ENCODE peak calls at places on chromosomes 6 and 20, in eight cellular contexts. N, C, L, I, H, S, G and D are unnamed samples.

GRCh38 chr6:19536838-19537237 is 300.3 kb upstream of the ID4 start:
- DNase-seq in N (no peak), C (no peak), L (peak; percentile 37), I (no peak), H (no peak), S (no peak), G (no peak), D (no peak)

GRCh38 chr6:10613077-10613476 is 81.3 kb downstream of the C6orf52 start:
- DNase-seq in N (no peak), C (no peak), L (peak; percentile 29), I (no peak), H (no peak), S (no peak), G (no peak), D (no peak)

GRCh38 chr6:85641916-85642773 is 541 bp downstream of the SYNCRIP start:
- DNase-seq in N (peak; percentile 85), C (peak; percentile 74), L (peak; percentile 49), I (peak; percentile 56), H (peak; percentile 56), S (peak; percentile 92), G (peak; percentile 39), D (no peak)

GRCh38 chr6:163146036-163146435 is 268.5 kb upstream of the QKI start:
- DNase-seq in N (no peak), C (no peak), L (no peak), I (no peak), H (no peak), S (no peak), G (no peak), D (no peak)

GRCh38 chr20:33162313-33162712 is 5.6 kb upstream of the BPIFA2 start:
- DNase-seq in N (no peak), C (no peak), L (no peak), I (no peak), H (no peak), S (no peak), G (no peak), D (no peak)

GRCh38 chr20:40464731-40465208 is 224.3 kb downstream of the MAFB start:
- DNase-seq in N (no peak), C (peak; percentile 38), L (no peak), I (no peak), H (no peak), S (no peak), G (no peak), D (no peak)

GRCh38 chr20:13302647-13303425 is 81.8 kb downstream of the ISM1 start:
- DNase-seq in N (no peak), C (peak; percentile 27), L (no peak), I (peak; percentile 25), H (no peak), S (no peak), G (no peak), D (peak; percentile 28)

GRCh38 chr6:32709625-32710024 is 31.6 kb upstream of the HLA-DQA2 start:
- DNase-seq in N (no peak), C (no peak), L (no peak), I (no peak), H (no peak), S (no peak), G (no peak), D (no peak)

GRCh38 chr6:155241966-155242365 is 21.8 kb upstream of the CLDN20 start:
- DNase-seq in N (no peak), C (no peak), L (no peak), I (no peak), H (no peak), S (no peak), G (no peak), D (no peak)

DNA sequence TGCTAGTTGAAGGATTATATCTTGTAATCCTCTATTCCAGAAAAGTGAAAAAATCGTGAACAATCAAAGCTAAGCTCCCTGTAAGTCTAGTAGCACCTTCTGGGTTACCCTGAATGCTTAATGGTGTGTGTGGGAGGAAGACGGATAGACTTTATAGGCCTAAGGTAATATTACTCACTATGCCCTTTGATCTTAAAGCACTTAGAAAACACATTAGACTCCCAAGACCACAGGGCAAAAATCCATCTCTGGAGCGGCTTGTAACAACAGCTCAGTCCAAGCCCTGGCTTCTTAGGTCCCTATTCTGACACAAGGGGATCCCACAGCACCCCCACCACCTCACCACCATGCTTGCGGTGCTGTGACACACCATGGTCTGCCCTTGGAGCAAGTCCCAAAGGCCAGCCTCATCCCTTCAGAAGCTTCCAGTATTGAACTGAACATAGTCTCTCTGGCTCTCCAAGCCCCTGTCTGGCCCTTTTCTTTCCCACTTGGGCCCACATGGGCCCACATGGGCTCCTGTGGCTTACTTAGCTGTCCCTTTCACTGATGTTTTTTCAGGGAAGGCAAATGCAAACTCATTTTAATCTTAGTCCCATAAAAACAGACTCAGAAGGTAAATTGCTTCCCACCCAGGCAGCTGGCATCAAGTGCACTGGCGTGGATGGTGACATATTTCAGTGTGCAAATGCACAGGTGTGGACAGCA is 28.3 kb downstream of the C6orf132 start:
- DNase-seq in N (no peak), C (no peak), L (no peak), I (no peak), H (no peak), S (no peak), G (no peak), D (peak; percentile 68)
- TF ChIP-seq POLR2A in N (no peak), C (no peak), L (no peak), I (no peak), H (no peak), S (no peak), G (no peak), D (no peak)

GRCh38 chr20:35773154-35773751 is 1.4 kb downstream of the PHF20 start:
- DNase-seq in N (no peak), C (peak; percentile 37), L (no peak), I (no peak), H (no peak), S (no peak), G (peak; percentile 30), D (no peak)

GRCh38 chr20:35772563-35773058 is 796 bp downstream of the PHF20 start:
- DNase-seq in N (no peak), C (no peak), L (no peak), I (no peak), H (no peak), S (no peak), G (no peak), D (no peak)

GRCh38 chr20:35771367-35771688 is 487 bp upstream of the PHF20 start:
- DNase-seq in N (no peak), C (no peak), L (no peak), I (no peak), H (no peak), S (no peak), G (no peak), D (no peak)

GRCh38 chr20:35768731-35769664 is 2.8 kb upstream of the PHF20 start:
- DNase-seq in N (peak; percentile 99), C (peak; percentile 93), L (peak; percentile 71), I (peak; percentile 95), H (peak; percentile 98), S (peak; percentile 99), G (peak; percentile 97), D (peak; percentile 80)

GRCh38 chr20:35771689-35772562 is at the start of gene PHF20:
- DNase-seq in N (peak; percentile 100), C (peak; percentile 99), L (peak; percentile 98), I (peak; percentile 100), H (peak; percentile 99), S (peak; percentile 100), G (peak; percentile 99), D (peak; percentile 89)
- TF ChIP-seq POLR2A in N (peak; percentile 90), C (peak; percentile 69), L (peak; percentile 61), I (peak; percentile 93), H (peak; percentile 96), S (peak; percentile 3), G (peak; percentile 48), D (peak; percentile 86)

DNA sequence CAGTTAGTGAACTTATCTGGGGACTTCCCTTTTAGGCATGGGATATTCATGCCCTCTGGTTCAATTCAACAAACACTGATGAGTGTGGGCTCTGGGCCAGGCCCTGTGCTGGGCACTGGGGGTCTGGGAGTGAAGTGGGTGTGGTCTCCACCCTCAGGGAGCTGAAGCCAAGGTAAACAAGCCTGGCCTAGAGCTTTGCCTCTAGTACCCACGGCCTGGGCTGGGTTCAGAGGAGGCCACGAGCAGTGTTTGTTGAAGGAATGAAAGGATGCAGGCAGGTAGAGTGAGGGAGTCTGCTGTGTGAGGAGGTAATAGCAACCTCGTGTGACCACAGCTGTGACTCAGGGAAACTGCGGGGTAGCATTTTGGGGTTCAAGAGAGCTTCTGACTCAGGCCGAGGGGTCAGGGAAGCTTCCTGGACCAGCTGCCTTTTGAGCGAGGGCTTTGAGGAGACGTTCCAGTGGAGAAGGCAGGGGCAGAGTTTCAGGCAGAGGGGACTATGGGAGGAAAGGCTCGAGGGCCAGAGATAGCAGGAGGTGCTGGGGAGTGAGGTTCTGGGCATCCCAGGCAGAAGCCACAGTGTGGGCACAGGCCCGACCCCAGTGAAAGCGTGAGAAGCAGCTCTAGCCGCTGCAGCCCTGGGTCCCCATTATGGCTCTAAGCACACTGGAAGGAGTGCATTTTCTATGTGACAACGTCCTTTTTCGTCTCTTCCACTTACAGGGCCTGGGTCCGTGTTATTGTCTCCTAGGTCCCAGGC is 5.6 kb downstream of the MYLK2 start:
- DNase-seq in N (no peak), C (no peak), L (no peak), I (no peak), H (no peak), S (no peak), G (no peak), D (no peak)
- TF ChIP-seq POLR2A in N (no peak), C (no peak), L (no peak), I (no peak), H (no peak), S (no peak), G (no peak), D (no peak)

DNA sequence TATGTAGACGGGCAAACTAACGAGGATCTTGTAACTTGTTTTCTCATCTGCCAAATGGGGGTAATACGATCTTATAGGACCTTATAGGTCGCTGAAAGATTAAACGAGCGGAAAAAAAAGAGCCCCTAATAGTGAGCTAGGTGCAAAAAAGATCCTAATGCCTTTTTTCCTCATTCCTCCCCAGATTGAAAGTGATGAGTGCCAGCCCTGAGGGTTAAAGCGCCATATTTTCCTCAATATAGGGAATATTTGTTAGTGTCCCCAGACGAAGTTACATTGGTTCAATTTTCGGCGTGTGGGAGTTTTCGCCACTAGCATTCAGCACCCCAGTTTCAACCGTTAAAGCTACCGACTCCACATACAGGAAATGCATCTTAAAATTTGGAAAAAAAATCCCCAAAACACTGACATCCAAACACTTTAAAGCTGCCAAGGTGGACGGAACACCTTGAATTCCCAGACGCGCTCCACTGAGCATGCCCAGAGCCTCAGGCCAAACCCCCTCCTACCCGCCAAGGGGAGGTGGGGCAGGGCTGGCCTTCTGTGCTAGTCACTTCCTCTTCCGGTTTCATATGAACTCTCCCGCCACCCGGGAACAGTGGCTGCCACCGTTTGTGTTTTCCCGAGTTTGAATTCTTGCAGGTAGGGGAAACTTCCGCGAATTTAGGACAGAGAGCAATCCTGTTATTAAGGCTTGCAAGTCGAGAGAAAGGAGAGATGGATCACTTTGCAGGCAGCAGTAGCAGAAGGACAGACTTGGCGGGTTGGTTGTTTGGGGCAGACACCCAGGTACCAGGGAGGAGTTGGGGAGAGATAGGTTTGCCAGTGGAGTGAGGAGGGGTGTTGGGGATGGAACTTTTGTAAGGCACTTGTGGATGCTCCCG is at the start of gene PRIM2:
- DNase-seq in N (peak; percentile 87), C (peak; percentile 89), L (peak; percentile 83), I (peak; percentile 85), H (peak; percentile 79), S (peak; percentile 94), G (peak; percentile 67), D (peak; percentile 89)
- TF ChIP-seq POLR2A in N (no peak), C (peak; percentile 47), L (peak; percentile 28), I (no peak), H (peak; percentile 38), S (no peak), G (no peak), D (peak; percentile 67)

DNA sequence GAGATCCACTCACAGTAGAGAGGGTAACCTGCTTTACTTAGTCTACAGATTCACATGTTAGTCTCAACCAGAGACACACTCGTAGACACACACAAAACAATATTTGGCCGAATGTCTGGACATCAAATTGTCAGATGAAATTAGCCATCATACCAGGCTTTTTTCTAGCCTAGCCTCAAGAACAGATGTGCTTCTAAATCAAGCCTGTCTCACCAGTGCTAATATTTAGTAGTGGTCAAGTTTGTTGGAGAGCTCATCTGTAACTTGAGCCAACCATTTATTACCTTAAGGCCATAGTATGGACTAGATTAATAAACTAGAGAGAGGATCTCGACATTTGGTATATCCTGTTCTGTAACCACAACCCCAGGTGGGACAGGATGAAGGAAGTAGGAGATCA is 1118.8 kb upstream of the MAP3K7 start:
- DNase-seq in N (no peak), C (no peak), L (no peak), I (no peak), H (no peak), S (no peak), G (no peak), D (no peak)
- TF ChIP-seq POLR2A in N (no peak), C (no peak), L (no peak), I (no peak), H (no peak), S (no peak), G (no peak), D (no peak)